ENCODE peak calls at places on chromosomes 5 and 9, in seven cellular contexts. Y is HCT116, A is astrocyte of the spinal cord, L is activated B cell treated with CpG ODN at 0.5 μM for 24 hours, M is BE2C, U is mucosa of descending colon, I is AG09309. R is an unnamed sample.

GRCh38 chr5:54703091-54703490 is 185.5 kb downstream of the SNX18 start:
- DNase-seq in I (peak; percentile 74), U (no peak), Y (no peak), A (peak; percentile 87), L (no peak), M (no peak), R (no peak)

GRCh38 chr5:138789771-138790242 is 36.6 kb downstream of the CTNNA1 start:
- DNase-seq in Y (peak; percentile 37), L (no peak), U (no peak), M (peak; percentile 32), A (peak; percentile 26), I (no peak), R (peak; percentile 34)

GRCh38 chr5:148970876-148971275 is 92.0 kb downstream of the SH3TC2 start:
- DNase-seq in Y (no peak), I (no peak), M (no peak), L (no peak), U (no peak), A (no peak), R (no peak)

GRCh38 chr9:95003694-95004451 is 277.4 kb downstream of the AOPEP start:
- DNase-seq in M (peak; percentile 67), U (peak; percentile 75), I (no peak), L (no peak), Y (no peak), A (peak; percentile 76), R (peak; percentile 76)

GRCh38 chr5:32390819-32391591 is 53.5 kb downstream of the ZFR start:
- DNase-seq in L (no peak), I (peak; percentile 82), M (no peak), U (no peak), Y (peak; percentile 7), A (peak; percentile 91), R (peak; percentile 59)

GRCh38 chr5:84885479-84886258 is 501.0 kb upstream of the EDIL3 start:
- DNase-seq in A (peak; percentile 92), I (no peak), U (no peak), M (peak; percentile 66), Y (no peak), L (no peak), R (peak; percentile 35)

GRCh38 chr5:90956511-90956910 is 397.9 kb downstream of the ADGRV1 start:
- DNase-seq in A (no peak), Y (no peak), M (no peak), I (no peak), U (no peak), L (no peak), R (no peak)

GRCh38 chr5:97266576-97266975 is 83.5 kb upstream of the RIOK2 start:
- DNase-seq in M (no peak), L (no peak), Y (no peak), I (peak; percentile 2), A (no peak), U (no peak), R (no peak)

GRCh38 chr9:15670246-15670645 is 117.4 kb downstream of the CCDC171 start:
- DNase-seq in Y (no peak), U (no peak), M (no peak), A (no peak), I (no peak), L (no peak), R (no peak)

GRCh38 chr5:147619281-147619680 is 109.4 kb upstream of the DPYSL3 start:
- DNase-seq in M (no peak), L (no peak), A (peak; percentile 14), I (no peak), U (no peak), Y (no peak), R (no peak)

GRCh38 chr9:128715436-128715750 is 8.5 kb downstream of the ZDHHC12 start:
- DNase-seq in L (no peak), I (no peak), M (no peak), Y (no peak), U (no peak), A (no peak), R (no peak)

GRCh38 chr9:78573205-78573604 is 276.3 kb downstream of the PSAT1 start:
- DNase-seq in M (no peak), L (no peak), A (no peak), U (no peak), Y (no peak), I (no peak), R (no peak)

GRCh38 chr5:96963267-96963666 is 27.4 kb downstream of the LNPEP start:
- DNase-seq in A (peak; percentile 68), U (no peak), L (no peak), I (no peak), Y (no peak), M (peak; percentile 60), R (peak; percentile 27)

GRCh38 chr9:133945314-133945975 is 46.7 kb downstream of the VAV2 start:
- DNase-seq in A (no peak), Y (no peak), L (peak; percentile 72), I (no peak), U (peak; percentile 71), M (no peak), R (no peak)

GRCh38 chr9:87512321-87512720 is 14.7 kb downstream of the DAPK1 start:
- DNase-seq in A (no peak), L (no peak), U (no peak), M (no peak), I (no peak), Y (no peak), R (no peak)

GRCh38 chr9:127131871-127132270 is 9.4 kb upstream of the ANGPTL2 start:
- DNase-seq in M (no peak), U (no peak), L (no peak), A (peak; percentile 69), I (peak; percentile 44), Y (peak; percentile 15), R (no peak)

GRCh38 chr5:80483636-80484232 is 4.2 kb upstream of the FAM151B start:
- DNase-seq in I (no peak), L (no peak), M (no peak), A (no peak), Y (no peak), U (no peak), R (no peak)

GRCh38 chr5:80487444-80487828 is 464 bp upstream of the FAM151B start:
- DNase-seq in U (no peak), L (no peak), A (no peak), M (no peak), I (no peak), Y (no peak), R (no peak)

GRCh38 chr5:80491296-80491695 is 3.4 kb downstream of the FAM151B start:
- DNase-seq in M (no peak), I (no peak), U (no peak), L (no peak), A (no peak), Y (no peak), R (no peak)

GRCh38 chr5:80492741-80493140 is 4.8 kb downstream of the FAM151B start:
- DNase-seq in A (no peak), M (no peak), I (no peak), U (no peak), L (no peak), Y (no peak), R (no peak)

DNA sequence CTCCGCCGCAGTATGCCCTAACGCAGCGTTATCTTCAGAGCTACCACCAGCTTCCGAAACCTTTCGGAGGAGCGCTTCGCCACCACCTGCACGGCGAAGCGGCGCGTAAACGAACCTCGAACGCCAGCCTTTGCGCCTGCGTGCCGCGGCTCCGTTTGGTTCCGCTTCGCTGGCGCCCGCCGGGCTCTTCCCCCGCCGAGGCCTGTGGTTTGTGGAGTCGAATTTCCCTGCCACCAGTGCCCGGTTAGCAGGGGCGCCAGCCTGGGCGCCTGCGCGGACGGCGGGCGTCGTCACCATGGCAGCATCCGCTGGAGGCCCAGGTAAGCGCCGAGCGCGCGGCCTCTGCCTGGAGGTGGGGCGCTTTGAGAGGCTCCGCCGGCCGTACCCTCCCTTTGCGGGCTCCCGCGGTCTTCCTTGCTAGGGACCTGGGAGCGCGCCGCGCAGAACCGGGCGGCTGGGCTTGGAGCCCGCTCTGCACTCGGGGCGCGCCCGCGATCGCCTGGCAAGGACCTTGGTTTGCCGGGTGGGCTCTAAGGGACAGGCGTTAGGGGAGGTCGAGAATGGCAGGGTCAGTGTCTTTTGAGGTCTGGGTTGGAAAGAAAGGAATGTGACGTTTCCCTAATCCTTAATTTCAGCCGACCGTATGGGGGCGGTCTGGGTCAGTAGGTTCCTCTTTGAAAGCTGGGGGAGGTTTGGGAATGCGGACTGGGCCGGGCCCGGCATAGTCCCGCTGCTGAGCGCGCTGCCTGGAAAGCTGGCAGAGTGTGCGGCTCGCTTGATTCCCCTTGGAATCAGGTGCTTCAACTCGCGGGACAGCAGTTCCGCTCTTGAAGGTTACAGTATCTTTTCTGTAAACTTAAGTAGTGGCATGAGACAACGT is at the start of gene FAM151B:
- DNase-seq in M (peak; percentile 91), A (peak; percentile 91), Y (peak; percentile 93), L (peak; percentile 60), I (peak; percentile 68), U (peak; percentile 93), R (peak; percentile 96)
- TF ChIP-seq CTCF in M (peak; percentile 16), A (no peak), Y (no peak), L (no peak), I (peak; percentile 19), U (no peak), R (peak; percentile 46)

GRCh38 chr5:72243706-72244105 is 76.3 kb downstream of the MRPS27 start:
- DNase-seq in I (no peak), A (no peak), Y (no peak), M (no peak), L (no peak), U (no peak), R (no peak)

GRCh38 chr5:72242796-72243475 is 77.1 kb downstream of the MRPS27 start:
- DNase-seq in I (no peak), A (peak; percentile 77), Y (no peak), L (no peak), M (no peak), U (no peak), R (no peak)

GRCh38 chr5:72246239-72246580 is 73.8 kb downstream of the MRPS27 start:
- DNase-seq in A (peak; percentile 40), M (no peak), L (no peak), I (no peak), Y (no peak), U (no peak), R (no peak)

GRCh38 chr5:72245517-72246238 is 74.4 kb downstream of the MRPS27 start:
- DNase-seq in M (no peak), U (no peak), A (no peak), L (no peak), Y (no peak), I (no peak), R (no peak)

DNA sequence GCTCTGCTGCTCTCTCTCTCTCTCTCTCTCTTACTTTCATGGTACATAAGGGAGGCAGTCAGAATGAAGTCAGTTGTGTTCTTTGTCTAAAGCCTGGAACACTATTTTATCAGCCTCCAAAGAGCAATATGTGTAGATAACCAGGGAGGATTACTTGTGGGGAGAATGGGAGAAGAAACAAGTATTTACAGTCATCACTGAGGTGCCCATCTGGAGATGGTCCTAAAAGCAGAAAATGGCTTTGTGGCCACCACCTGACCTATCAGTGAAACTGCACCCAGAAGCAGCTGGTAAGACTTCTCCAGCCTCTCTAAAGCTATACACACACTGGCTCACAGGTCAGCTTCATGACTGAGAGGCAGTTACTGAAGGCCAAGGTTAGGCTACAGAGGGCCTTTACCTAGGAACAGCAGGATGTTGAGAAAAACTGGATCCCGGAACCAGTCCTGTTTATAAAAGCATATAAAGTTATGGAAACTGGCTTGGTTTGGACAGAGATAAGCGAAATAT is 75.1 kb downstream of the MRPS27 start:
- DNase-seq in Y (peak; percentile 24), A (peak; percentile 69), M (peak; percentile 55), I (peak; percentile 52), U (no peak), L (no peak), R (peak; percentile 51)
- TF ChIP-seq CTCF in Y (peak; percentile 30), A (peak; percentile 55), M (peak; percentile 69), I (peak; percentile 65), U (no peak), L (no peak), R (peak; percentile 30)

GRCh38 chr9:109455861-109456260 is 42.2 kb downstream of the PTPN3 start:
- DNase-seq in I (no peak), M (no peak), U (no peak), A (no peak), L (no peak), Y (no peak), R (no peak)
- TF ChIP-seq CTCF in I (no peak), M (no peak), U (no peak), A (peak; percentile 3), L (no peak), Y (no peak), R (no peak)

GRCh38 chr5:155906046-155906445 is 420.9 kb upstream of the SGCD start:
- DNase-seq in M (no peak), A (no peak), Y (no peak), L (no peak), I (no peak), U (no peak), R (no peak)
- TF ChIP-seq CTCF in M (no peak), A (no peak), Y (no peak), L (no peak), I (no peak), U (no peak), R (peak; percentile 15)

R was measured in hepatocyte.